ENCODE peak calls at places on chromosomes 11 and 22, in six cellular contexts. H is GM06990, N is heart right ventricle, M is GM23338, Y is mesenchymal stem cell, L is aorta. J is an unnamed sample. For H3K27me3 and H3K36me3, the result is how much of the 10 kb centered on the place peaks cover.

GRCh38 chr22:23094695-23095466 is 24.6 kb downstream of the GNAZ start:
- DNase-seq in H (no peak), N (no peak), M (peak), Y (no peak), L (no peak), J (no peak)

GRCh38 chr22:45308624-45309421 is 911 bp upstream of the FAM118A start:
- DNase-seq in H (no peak), N (no peak), M (peak), Y (no peak), L (no peak), J (no peak)

GRCh38 chr22:37484115-37485005 is 1.8 kb downstream of the MFNG start:
- DNase-seq in H (peak), N (peak), M (no peak), Y (no peak), L (peak), J (peak)

GRCh38 chr11:128342511-128343133 is 244.7 kb downstream of the ETS1 start:
- DNase-seq in H (peak), N (peak), M (no peak), Y (peak), L (no peak), J (peak)

GRCh38 chr11:95506777-95507176 is 275.8 kb upstream of the SESN3 start:
- DNase-seq in H (no peak), N (no peak), M (no peak), Y (peak), L (no peak), J (no peak)

GRCh38 chr11:69638941-69639681 is 1.8 kb upstream of the CCND1 start:
- DNase-seq in H (no peak), N (peak), M (peak), Y (peak), L (peak), J (peak)

GRCh38 chr11:2316963-2317244 is 15.1 kb downstream of the TSPAN32 start:
- DNase-seq in H (no peak), N (no peak), M (no peak), Y (no peak), L (no peak), J (no peak)

GRCh38 chr11:94885133-94885532 is 88.2 kb downstream of the CWC15 start:
- DNase-seq in H (no peak), N (no peak), M (no peak), Y (peak), L (no peak), J (no peak)

GRCh38 chr11:12692238-12693074 is 18.2 kb downstream of the TEAD1 start:
- DNase-seq in H (no peak), N (peak), M (no peak), Y (peak), L (peak), J (peak)

GRCh38 chr11:44177905-44178304 is 82.4 kb downstream of the EXT2 start:
- DNase-seq in H (no peak), N (no peak), M (no peak), Y (peak), L (no peak), J (no peak)

GRCh38 chr22:49208768-49209252 is 618.9 kb downstream of the BRD1 start:
- DNase-seq in H (no peak), N (no peak), M (no peak), Y (no peak), L (peak), J (no peak)

GRCh38 chr11:67558084-67558772 is 25.4 kb upstream of the GSTP1 start:
- DNase-seq in H (peak), N (peak), M (no peak), Y (no peak), L (peak), J (peak)

GRCh38 chr11:44096360-44097188 is 1.1 kb downstream of the EXT2 start:
- DNase-seq in H (no peak), N (no peak), M (no peak), Y (peak), L (peak), J (no peak)

GRCh38 chr11:131694526-131695424 is 324.4 kb downstream of the NTM start:
- DNase-seq in H (no peak), N (peak), M (peak), Y (peak), L (peak), J (peak)

GRCh38 chr11:14202263-14203173 is 156.5 kb downstream of the RRAS2 start:
- DNase-seq in H (peak), N (no peak), M (no peak), Y (no peak), L (no peak), J (no peak)

GRCh38 chr11:64859542-64860414 is 15.3 kb upstream of the CDC42BPG start:
- DNase-seq in H (peak), N (no peak), M (no peak), Y (no peak), L (peak), J (no peak)

GRCh38 chr22:46036558-46037408 is 59.8 kb upstream of the WNT7B start:
- DNase-seq in H (peak), N (no peak), M (peak), Y (peak), L (peak), J (no peak)

GRCh38 chr11:32847511-32847910 is 17.8 kb downstream of the PRRG4 start:
- DNase-seq in H (no peak), N (no peak), M (no peak), Y (no peak), L (no peak), J (no peak)

DNA sequence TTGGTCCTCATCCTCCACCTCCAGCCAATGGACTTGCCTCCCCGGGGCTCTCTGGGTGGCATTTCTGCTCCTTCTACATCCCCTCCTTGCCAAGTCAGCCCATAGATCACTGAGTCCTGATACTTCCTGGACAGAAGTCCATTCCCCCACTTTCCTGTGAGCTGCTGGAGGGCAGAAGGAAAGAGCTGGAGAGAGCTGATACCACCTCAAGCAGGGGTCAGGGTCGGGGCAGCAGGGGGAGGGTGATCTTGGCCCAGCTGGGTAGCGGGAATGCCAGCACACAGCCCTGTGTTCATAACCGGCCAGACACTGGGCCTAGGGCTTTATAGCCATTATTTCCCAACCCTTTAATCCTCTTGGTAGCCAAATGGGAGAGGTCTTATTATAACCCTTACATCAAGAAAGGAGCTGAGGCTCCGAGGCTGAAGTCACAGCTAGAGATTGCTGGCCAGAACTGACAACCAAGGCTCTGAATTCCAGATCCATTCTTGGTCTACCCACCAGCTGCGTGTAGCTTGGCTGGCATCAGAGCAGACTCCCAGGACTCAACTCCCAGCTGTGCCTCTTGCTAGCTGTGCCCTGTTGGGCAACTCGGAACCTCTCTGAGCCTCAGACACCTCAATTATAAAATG is 39.9 kb downstream of the CD6 start:
- DNase-seq in H (no peak), N (no peak), M (no peak), Y (no peak), L (no peak), J (no peak)
- H3K27me3 ChIP-seq in H (under half), N (half or more), M (half or more), Y (under half), L (under half), J (under half)

GRCh38 chr11:6216501-6216900 is 11.1 kb downstream of the C11orf42 start:
- DNase-seq in H (no peak), N (no peak), M (no peak), Y (no peak), L (no peak), J (no peak)

GRCh38 chr11:6217722-6218121 is 12.4 kb downstream of the C11orf42 start:
- DNase-seq in H (no peak), N (no peak), M (no peak), Y (no peak), L (no peak), J (no peak)

GRCh38 chr11:6209801-6210200 is 4.4 kb downstream of the C11orf42 start:
- DNase-seq in H (no peak), N (no peak), M (no peak), Y (no peak), L (no peak), J (no peak)

GRCh38 chr11:6210274-6210955 is 5.1 kb downstream of the C11orf42 start:
- DNase-seq in H (no peak), N (no peak), M (no peak), Y (no peak), L (no peak), J (no peak)

DNA sequence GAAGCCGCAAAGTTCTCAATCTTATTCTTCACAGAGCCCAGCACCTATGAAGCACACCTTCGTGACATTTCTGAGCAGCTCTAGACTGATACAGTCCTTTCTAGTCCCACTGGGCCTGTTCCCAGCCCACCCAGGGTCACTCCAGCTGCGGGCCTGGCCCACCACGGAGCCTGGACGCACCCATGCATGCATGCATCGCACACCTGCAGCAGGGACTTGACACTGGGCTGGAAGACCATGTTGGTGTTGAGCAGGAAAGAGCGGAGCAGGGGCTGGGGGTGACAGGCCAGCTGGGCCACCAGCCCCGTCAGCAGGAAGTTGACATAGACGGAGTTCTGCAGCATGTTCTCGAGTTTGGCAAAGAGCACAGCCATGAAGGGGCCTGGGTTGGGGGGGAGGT is 9.2 kb downstream of the C11orf42 start:
- DNase-seq in H (no peak), N (no peak), M (no peak), Y (no peak), L (no peak), J (no peak)
- H3K36me3 ChIP-seq in H (under half), N (under half), M (under half), Y (half or more), L (under half), J (half or more)

GRCh38 chr11:6650980-6651379 is 4.6 kb downstream of the DCHS1 start:
- DNase-seq in H (no peak), N (no peak), M (no peak), Y (no peak), L (no peak), J (no peak)
- H3K27me3 ChIP-seq in H (under half), N (under half), M (under half), Y (half or more), L (under half), J (under half)

DNA sequence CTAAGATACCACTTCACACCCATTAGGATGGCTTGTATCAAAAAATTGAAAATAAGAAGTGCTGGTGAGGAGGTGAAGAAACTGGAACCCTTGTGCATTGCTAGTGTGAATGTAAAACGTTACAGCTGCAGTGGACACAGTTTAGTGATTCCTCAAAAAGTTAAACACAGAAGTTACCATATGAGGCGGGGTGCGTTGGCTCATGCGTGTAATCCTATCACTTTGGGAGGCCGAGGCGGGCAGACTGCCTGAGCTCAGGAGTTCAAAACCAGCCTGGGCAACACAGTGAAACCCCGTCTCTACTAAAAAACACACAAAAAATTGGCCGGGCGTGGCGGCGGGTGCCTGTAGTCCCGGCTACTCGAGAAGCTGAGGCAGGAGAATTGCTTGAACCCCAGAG is 43.5 kb downstream of the SGSM3 start:
- DNase-seq in H (no peak), N (no peak), M (no peak), Y (no peak), L (peak), J (peak)
- H3K36me3 ChIP-seq in H (under half), N (under half), M (under half), Y (half or more), L (under half), J (half or more)

GRCh38 chr22:44256860-44257560 is 55.7 kb downstream of the SHISAL1 start:
- DNase-seq in H (no peak), N (no peak), M (no peak), Y (no peak), L (no peak), J (no peak)

GRCh38 chr22:44254811-44255210 is 57.9 kb downstream of the SHISAL1 start:
- DNase-seq in H (no peak), N (no peak), M (no peak), Y (no peak), L (no peak), J (no peak)

GRCh38 chr22:44259366-44260215 is 53.2 kb downstream of the SHISAL1 start:
- DNase-seq in H (no peak), N (no peak), M (no peak), Y (no peak), L (no peak), J (no peak)

GRCh38 chr22:44260216-44261035 is 52.3 kb downstream of the SHISAL1 start:
- DNase-seq in H (no peak), N (no peak), M (no peak), Y (no peak), L (peak), J (no peak)

GRCh38 chr22:44256085-44256484 is 56.7 kb downstream of the SHISAL1 start:
- DNase-seq in H (no peak), N (no peak), M (no peak), Y (no peak), L (peak), J (no peak)
- H3K27me3 ChIP-seq in H (under half), N (under half), M (under half), Y (under half), L (under half), J (under half)

J was measured in lower lobe of right lung.